ENCODE peak calls at places on chromosomes 12 and 14, in five cellular contexts. I, F, O, Z and M are unnamed samples.

GRCh38 chr12:5518584-5519365 is 86.9 kb downstream of the NTF3 start:
- DNase-seq in I (no peak), Z (no peak), O (no peak), F (no peak), M (no peak)

GRCh38 chr12:27095346-27095745 is 13.0 kb upstream of the C12orf71 start:
- DNase-seq in F (no peak), I (no peak), Z (no peak), O (no peak), M (no peak)

GRCh38 chr14:41349289-41349910 is 257.3 kb upstream of the LRFN5 start:
- DNase-seq in Z (peak), I (no peak), F (no peak), O (no peak), M (no peak)

GRCh38 chr12:13211859-13212664 is 15.5 kb downstream of the EMP1 start:
- DNase-seq in F (peak), O (peak), Z (no peak), I (peak), M (peak)

GRCh38 chr12:127654383-127654985 is 612.5 kb upstream of the TMEM132C start:
- DNase-seq in O (no peak), I (no peak), F (no peak), Z (no peak), M (no peak)

GRCh38 chr12:32891956-32892355 is 4.6 kb downstream of the PKP2 start:
- DNase-seq in Z (no peak), F (no peak), I (peak), O (no peak), M (no peak)

GRCh38 chr14:59176764-59177163 is 11.7 kb upstream of the DAAM1 start:
- DNase-seq in I (peak), F (no peak), O (no peak), Z (no peak), M (no peak)

GRCh38 chr12:6383572-6384498 is at the start of gene LTBR:
- DNase-seq in F (no peak), I (peak), O (peak), Z (peak), M (peak)

GRCh38 chr14:57182760-57183503 is 85.8 kb downstream of the EXOC5 start:
- DNase-seq in F (no peak), O (peak), I (peak), Z (no peak), M (no peak)

GRCh38 chr12:100718212-100718611 is 76.4 kb upstream of the ANO4 start:
- DNase-seq in Z (no peak), I (peak), O (peak), F (no peak), M (no peak)

GRCh38 chr14:45177081-45177480 is 41.4 kb downstream of the FANCM start:
- DNase-seq in O (no peak), Z (no peak), F (no peak), I (peak), M (no peak)

GRCh38 chr12:103773109-103773905 is 67.7 kb downstream of the NT5DC3 start:
- DNase-seq in I (no peak), F (no peak), O (no peak), Z (no peak), M (no peak)

GRCh38 chr14:74945261-74945851 is 10.0 kb downstream of the PGF start:
- DNase-seq in I (peak), O (peak), F (no peak), Z (peak), M (no peak)

GRCh38 chr14:56794088-56794556 is 16.2 kb downstream of the OTX2 start:
- DNase-seq in I (no peak), O (no peak), F (no peak), Z (no peak), M (no peak)

GRCh38 chr12:93020225-93020997 is 91.3 kb upstream of the EEA1 start:
- DNase-seq in Z (no peak), O (no peak), I (no peak), F (no peak), M (no peak)

GRCh38 chr12:45648070-45648469 is 81.4 kb upstream of the ARID2 start:
- DNase-seq in Z (peak), F (no peak), I (no peak), O (no peak), M (no peak)

GRCh38 chr12:68749861-68750260 is 3.9 kb downstream of the SLC35E3 start:
- DNase-seq in Z (no peak), F (no peak), I (no peak), O (no peak), M (no peak)

GRCh38 chr14:102930138-102930752 is 7.8 kb downstream of the AMN start:
- DNase-seq in O (peak), F (no peak), Z (no peak), I (peak), M (no peak)

GRCh38 chr14:72907886-72908285 is 14.0 kb upstream of the DPF3 start:
- DNase-seq in Z (no peak), I (peak), O (no peak), F (no peak), M (no peak)

GRCh38 chr12:80763874-80764273 is 47.2 kb downstream of the MYF5 start:
- DNase-seq in I (peak), O (peak), F (no peak), Z (no peak), M (no peak)

GRCh38 chr12:10718279-10718821 is 4.8 kb downstream of the YBX3 start:
- DNase-seq in F (no peak), O (peak), I (peak), Z (no peak), M (no peak)

GRCh38 chr14:53957739-53958138 is 1.1 kb upstream of the BMP4 start:
- DNase-seq in Z (no peak), O (no peak), F (no peak), I (no peak), M (no peak)

GRCh38 chr12:114955414-114956014 is 271.5 kb upstream of the TBX3 start:
- DNase-seq in Z (no peak), O (no peak), I (no peak), F (no peak), M (no peak)

GRCh38 chr12:109944975-109945374 is 44.9 kb downstream of the TCHP start:
- DNase-seq in O (peak), F (no peak), I (no peak), Z (no peak), M (no peak)

GRCh38 chr12:92955997-92956663 is 27.0 kb upstream of the EEA1 start:
- DNase-seq in F (no peak), I (peak), Z (no peak), O (no peak), M (no peak)

GRCh38 chr12:92128612-92129011 is 17.0 kb downstream of the BTG1 start:
- DNase-seq in F (no peak), I (no peak), Z (no peak), O (no peak), M (no peak)

GRCh38 chr12:45407188-45407850 is 191.4 kb downstream of the ANO6 start:
- DNase-seq in F (no peak), O (no peak), Z (no peak), I (no peak), M (no peak)

GRCh38 chr12:12533238-12533829 is 29.3 kb downstream of the DUSP16 start:
- DNase-seq in I (no peak), F (no peak), O (peak), Z (no peak), M (no peak)

GRCh38 chr14:77181603-77182437 is at the start of gene TMEM63C:
- DNase-seq in F (peak), I (peak), Z (no peak), O (peak), M (peak)

GRCh38 chr12:67885370-67886169 is 103.7 kb upstream of the IFNG-AS1 start:
- DNase-seq in Z (no peak), I (peak), F (no peak), O (no peak), M (no peak)

GRCh38 chr12:62512901-62513300 is 46.3 kb downstream of the MON2 start:
- DNase-seq in I (no peak), F (no peak), O (no peak), Z (no peak), M (no peak)

GRCh38 chr12:76300297-76300665 is 47.9 kb downstream of the BBS10 start:
- DNase-seq in O (no peak), Z (no peak), F (no peak), I (no peak), M (no peak)

DNA sequence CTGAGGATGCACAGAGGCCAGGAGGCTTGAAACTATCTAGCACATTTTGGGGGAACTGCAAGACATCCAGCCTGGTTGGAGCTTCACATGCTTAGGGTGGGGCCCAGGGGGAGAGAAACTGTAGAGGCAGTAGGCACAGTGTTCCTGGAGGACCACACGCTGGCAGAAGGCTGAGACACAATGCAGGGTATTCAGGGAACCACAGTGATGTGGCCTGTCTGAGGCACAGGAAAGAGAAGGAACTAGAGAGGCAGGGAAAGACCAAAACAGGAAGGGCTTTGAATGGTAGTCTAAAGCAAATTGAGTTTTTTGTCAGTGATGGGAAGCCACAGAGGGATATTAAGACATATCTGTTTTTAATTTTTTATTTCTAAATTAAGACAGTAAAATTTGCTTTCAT is 100.2 kb upstream of the PRICKLE1 start:
- DNase-seq in I (no peak), F (no peak), O (no peak), Z (no peak), M (no peak)
- H3K27ac ChIP-seq in I (no peak), F (no peak), O (no peak), Z (no peak), M (no peak)

GRCh38 chr14:98140862-98141261 is 1131.1 kb downstream of the BCL11B start:
- DNase-seq in I (no peak), O (no peak), Z (no peak), F (no peak), M (no peak)
- H3K27ac ChIP-seq in I (no peak), O (no peak), Z (no peak), F (no peak), M (no peak)

DNA sequence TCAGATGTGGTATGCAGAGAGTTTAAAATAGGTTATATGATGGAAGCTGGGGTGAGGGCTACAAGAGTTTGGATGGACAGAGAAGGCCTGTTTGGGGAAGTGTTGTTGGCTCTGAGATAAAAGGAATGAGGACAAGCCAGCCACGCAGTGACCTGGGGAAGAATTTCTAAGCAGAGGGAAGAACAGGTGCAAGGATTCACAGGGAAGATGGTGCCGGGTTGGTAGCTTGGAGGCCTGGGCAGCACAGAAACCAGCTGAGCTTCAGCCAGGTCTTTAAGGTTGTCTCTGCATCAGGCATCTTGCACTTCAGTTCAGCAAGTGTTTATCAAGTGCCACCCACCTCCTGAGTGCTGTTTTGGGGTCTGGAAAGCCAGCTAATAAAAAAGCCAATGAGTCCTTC is 1163.7 kb downstream of the AACS start:
- DNase-seq in Z (no peak), I (no peak), O (no peak), F (no peak), M (no peak)
- H3K27ac ChIP-seq in Z (no peak), I (no peak), O (no peak), F (no peak), M (no peak)

DNA sequence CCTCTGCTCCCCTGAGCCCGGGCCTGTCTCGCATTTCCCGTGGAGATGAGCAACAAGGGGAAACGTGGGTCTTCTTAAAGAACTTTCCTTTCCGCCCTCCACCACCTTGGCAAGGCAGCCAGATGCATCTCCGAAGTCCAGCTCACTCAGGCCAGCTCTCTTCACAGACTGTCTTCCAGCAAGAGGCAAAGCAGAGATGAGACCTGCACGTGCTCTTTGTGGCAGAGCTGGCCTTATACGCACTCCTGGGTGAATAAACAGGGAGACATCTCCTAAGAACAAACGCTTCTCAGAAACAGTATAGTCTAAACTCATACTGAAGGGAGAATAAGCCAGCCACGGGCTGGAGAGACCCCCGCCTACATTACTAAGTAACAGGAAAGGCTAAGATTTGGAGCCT is 1.3 kb upstream of the BDKRB1 start:
- DNase-seq in O (no peak), Z (no peak), F (no peak), I (no peak), M (no peak)
- H3K27ac ChIP-seq in O (no peak), Z (no peak), F (no peak), I (peak), M (no peak)

GRCh38 chr14:61512508-61512907 is 182.8 kb upstream of the HIF1A start:
- DNase-seq in I (peak), F (no peak), O (no peak), Z (no peak), M (no peak)
- H3K27ac ChIP-seq in I (peak), F (no peak), O (no peak), Z (no peak), M (peak)